ENCODE peak calls at places on chromosomes 7 and 10, in five cellular contexts. One of them, this sample, is unnamed.

GRCh38 chr10:110563132-110563531 is 4.4 kb upstream of the SMC3 start:
- DNase-seq in choroid plexus epithelial cell: no peak
- DNase-seq in posterior vena cava: no peak
- DNase-seq in GM04504: no peak
- DNase-seq in HEK293T: no peak
- DNase-seq in this sample: no peak

GRCh38 chr10:98039690-98040381 is 9.4 kb upstream of the CRTAC1 start:
- DNase-seq in GM04504: no peak
- DNase-seq in HEK293T: no peak
- DNase-seq in posterior vena cava: no peak
- DNase-seq in choroid plexus epithelial cell: no peak
- DNase-seq in this sample: no peak

GRCh38 chr10:17113889-17114288 is 15.7 kb downstream of the CUBN start:
- DNase-seq in GM04504: peak
- DNase-seq in choroid plexus epithelial cell: peak
- DNase-seq in HEK293T: no peak
- DNase-seq in posterior vena cava: no peak
- DNase-seq in this sample: no peak

GRCh38 chr10:35153723-35154122 is 27.1 kb downstream of the CREM start:
- DNase-seq in posterior vena cava: no peak
- DNase-seq in choroid plexus epithelial cell: no peak
- DNase-seq in HEK293T: no peak
- DNase-seq in GM04504: no peak
- DNase-seq in this sample: no peak

GRCh38 chr10:123558651-123559050 is 107.5 kb upstream of the GPR26 start:
- DNase-seq in GM04504: no peak
- DNase-seq in HEK293T: no peak
- DNase-seq in choroid plexus epithelial cell: no peak
- DNase-seq in posterior vena cava: no peak
- DNase-seq in this sample: no peak

GRCh38 chr7:42574693-42575084 is 337.2 kb downstream of the C7orf25 start:
- DNase-seq in HEK293T: peak
- DNase-seq in choroid plexus epithelial cell: peak
- DNase-seq in posterior vena cava: no peak
- DNase-seq in GM04504: no peak
- DNase-seq in this sample: no peak

GRCh38 chr10:100684688-100685235 is 60.6 kb upstream of the PAX2 start:
- DNase-seq in HEK293T: no peak
- DNase-seq in posterior vena cava: peak
- DNase-seq in choroid plexus epithelial cell: no peak
- DNase-seq in GM04504: no peak
- DNase-seq in this sample: no peak

GRCh38 chr7:518630-519428 is 817 bp downstream of the PDGFA start:
- DNase-seq in HEK293T: peak
- DNase-seq in choroid plexus epithelial cell: peak
- DNase-seq in GM04504: no peak
- DNase-seq in posterior vena cava: peak
- DNase-seq in this sample: no peak

GRCh38 chr10:131981429-131982184 is at the start of gene BNIP3:
- DNase-seq in choroid plexus epithelial cell: peak
- DNase-seq in GM04504: peak
- DNase-seq in posterior vena cava: peak
- DNase-seq in HEK293T: peak
- DNase-seq in this sample: peak

GRCh38 chr7:68166525-68166924 is 1169.9 kb downstream of the TYW1 start:
- DNase-seq in posterior vena cava: no peak
- DNase-seq in HEK293T: no peak
- DNase-seq in GM04504: no peak
- DNase-seq in choroid plexus epithelial cell: no peak
- DNase-seq in this sample: no peak

GRCh38 chr10:27783660-27784059 is 38.0 kb upstream of the MKX start:
- DNase-seq in choroid plexus epithelial cell: peak
- DNase-seq in HEK293T: peak
- DNase-seq in posterior vena cava: peak
- DNase-seq in GM04504: peak
- DNase-seq in this sample: no peak

GRCh38 chr10:129743738-129744133 is 220.3 kb downstream of the EBF3 start:
- DNase-seq in HEK293T: no peak
- DNase-seq in GM04504: no peak
- DNase-seq in choroid plexus epithelial cell: no peak
- DNase-seq in posterior vena cava: peak
- DNase-seq in this sample: no peak

GRCh38 chr7:1512781-1513656 is 8.8 kb upstream of the INTS1 start:
- DNase-seq in GM04504: no peak
- DNase-seq in posterior vena cava: peak
- DNase-seq in HEK293T: no peak
- DNase-seq in choroid plexus epithelial cell: peak
- DNase-seq in this sample: no peak

GRCh38 chr7:155682484-155682883 is 38.0 kb downstream of the RBM33 start:
- DNase-seq in posterior vena cava: no peak
- DNase-seq in GM04504: no peak
- DNase-seq in choroid plexus epithelial cell: no peak
- DNase-seq in HEK293T: no peak
- DNase-seq in this sample: no peak

GRCh38 chr7:21690717-21691116 is 147.9 kb downstream of the DNAH11 start:
- DNase-seq in HEK293T: no peak
- DNase-seq in GM04504: no peak
- DNase-seq in choroid plexus epithelial cell: peak
- DNase-seq in posterior vena cava: no peak
- DNase-seq in this sample: no peak

GRCh38 chr10:129853236-129853946 is 110.7 kb downstream of the EBF3 start:
- DNase-seq in HEK293T: peak
- DNase-seq in posterior vena cava: no peak
- DNase-seq in GM04504: peak
- DNase-seq in choroid plexus epithelial cell: peak
- DNase-seq in this sample: no peak